ENCODE peak calls at places on chromosomes 1 and 21, in six cellular contexts. F is heart left ventricle, W is fibroblast of lung, R is stomach, Z is Panc1, T is thoracic aorta. I is an unnamed sample.
A peak's percentile ranks its signal among the peaks of the same experiment; 100 is the strongest.

GRCh38 chr1:229448373-229448772 is 14.5 kb upstream of the ACTA1 start:
- DNase-seq in F (no peak), W (no peak), R (no peak), Z (no peak), T (no peak), I (no peak)

GRCh38 chr1:232059726-232060360 is 433.3 kb downstream of the DISC1 start:
- DNase-seq in F (no peak), W (no peak), R (no peak), Z (no peak), T (no peak), I (no peak)

GRCh38 chr1:3671371-3672180 is 19.3 kb downstream of the TP73 start:
- DNase-seq in F (no peak), W (no peak), R (no peak), Z (no peak), T (no peak), I (no peak)

GRCh38 chr1:147749792-147750191 is 10.6 kb downstream of the GJA5 start:
- DNase-seq in F (no peak), W (no peak), R (no peak), Z (no peak), T (no peak), I (no peak)

GRCh38 chr1:69858534-69858933 is 290.8 kb downstream of the LRRC7 start:
- DNase-seq in F (no peak), W (no peak), R (no peak), Z (no peak), T (no peak), I (no peak)

GRCh38 chr1:115069186-115069585 is 20.1 kb downstream of the TSPAN2 start:
- DNase-seq in F (no peak), W (peak; percentile 83), R (no peak), Z (no peak), T (no peak), I (no peak)

GRCh38 chr21:32122082-32122481 is 156.8 kb downstream of the MIS18A start:
- DNase-seq in F (no peak), W (no peak), R (no peak), Z (no peak), T (no peak), I (no peak)

GRCh38 chr1:228060458-228061190 is 21.9 kb upstream of the ARF1 start:
- DNase-seq in F (no peak), W (peak; percentile 23), R (peak; percentile 47), Z (no peak), T (no peak), I (no peak)

GRCh38 chr1:119587328-119587727 is 60.7 kb downstream of the ZNF697 start:
- DNase-seq in F (no peak), W (peak; percentile 71), R (no peak), Z (no peak), T (no peak), I (peak; percentile 39)

GRCh38 chr1:199685369-199685768 is 342.1 kb upstream of the NR5A2 start:
- DNase-seq in F (no peak), W (peak; percentile 86), R (no peak), Z (peak; percentile 32), T (no peak), I (peak; percentile 60)

GRCh38 chr1:59484090-59484489 is 187.2 kb downstream of the FGGY start:
- DNase-seq in F (no peak), W (peak; percentile 96), R (no peak), Z (peak; percentile 61), T (no peak), I (peak; percentile 86)

GRCh38 chr1:56464294-56464693 is 115.1 kb downstream of the PLPP3 start:
- DNase-seq in F (no peak), W (peak; percentile 37), R (no peak), Z (no peak), T (no peak), I (no peak)

GRCh38 chr1:32705516-32705915 is 2.9 kb upstream of the SYNC start:
- DNase-seq in F (no peak), W (no peak), R (no peak), Z (no peak), T (no peak), I (no peak)

GRCh38 chr1:25247024-25247828 is at the start of gene RSRP1:
- DNase-seq in F (peak; percentile 100), W (peak; percentile 95), R (peak; percentile 99), Z (peak; percentile 87), T (peak; percentile 99), I (peak; percentile 98)

GRCh38 chr1:216175714-216176113 is 247.5 kb downstream of the USH2A start:
- DNase-seq in F (no peak), W (no peak), R (no peak), Z (no peak), T (no peak), I (no peak)

GRCh38 chr1:22471078-22471477 is 19.4 kb downstream of the ZBTB40 start:
- DNase-seq in F (peak; percentile 62), W (peak; percentile 73), R (peak; percentile 71), Z (no peak), T (no peak), I (peak; percentile 64)

DNA sequence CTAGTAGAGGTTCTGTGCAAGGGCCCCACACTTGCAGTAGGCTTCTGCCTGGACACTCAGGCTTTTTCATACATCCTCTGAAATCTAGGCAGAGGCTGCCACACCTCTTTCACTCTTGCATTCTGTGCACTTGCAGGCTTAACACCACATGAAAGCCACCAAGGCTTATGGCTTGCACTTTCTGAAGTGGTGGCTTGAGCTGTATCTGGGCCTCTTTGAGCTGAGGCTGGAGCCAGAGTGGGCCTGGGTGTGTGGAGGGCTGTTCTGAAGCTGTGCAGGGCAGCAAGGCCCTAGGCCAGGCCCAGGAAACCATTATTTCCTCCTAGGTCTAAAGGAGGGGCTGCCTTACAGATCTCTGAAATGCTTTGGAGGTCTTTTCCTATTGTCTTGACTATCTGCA is 66.2 kb downstream of the TYW3 start:
- DNase-seq in F (no peak), W (no peak), R (no peak), Z (no peak), T (no peak), I (no peak)
- TF ChIP-seq CTCF in F (no peak), W (no peak), R (no peak), Z (no peak), T (no peak), I (no peak)

GRCh38 chr1:165235777-165236285 is 120.7 kb downstream of the LMX1A start:
- DNase-seq in F (no peak), W (no peak), R (no peak), Z (no peak), T (no peak), I (no peak)
- H3K4me3 ChIP-seq in F (peak overlapping the region; percentile 46), W (peak overlapping the region; percentile 4), R (peak overlapping the region; percentile 40), Z (peak overlapping the region; percentile 24), T (peak overlapping the region; percentile 63), I (no peak overlapping the region)

GRCh38 chr1:158496379-158496778 is 24.4 kb downstream of the OR10R2 start:
- DNase-seq in F (no peak), W (no peak), R (no peak), Z (no peak), T (no peak), I (peak; percentile 21)
- TF ChIP-seq CTCF in F (peak; percentile 19), W (no peak), R (no peak), Z (peak; percentile 6), T (no peak), I (peak; percentile 19)

GRCh38 chr21:39086547-39086946 is 96.7 kb downstream of the PSMG1 start:
- DNase-seq in F (no peak), W (no peak), R (no peak), Z (no peak), T (no peak), I (no peak)

GRCh38 chr21:39087976-39088370 is 95.3 kb downstream of the PSMG1 start:
- DNase-seq in F (no peak), W (no peak), R (no peak), Z (no peak), T (no peak), I (no peak)

GRCh38 chr21:39085843-39086415 is 97.3 kb downstream of the PSMG1 start:
- DNase-seq in F (no peak), W (no peak), R (no peak), Z (no peak), T (no peak), I (no peak)

GRCh38 chr21:39088831-39089380 is 94.3 kb downstream of the PSMG1 start:
- DNase-seq in F (peak; percentile 56), W (peak; percentile 76), R (no peak), Z (no peak), T (no peak), I (peak; percentile 85)

DNA sequence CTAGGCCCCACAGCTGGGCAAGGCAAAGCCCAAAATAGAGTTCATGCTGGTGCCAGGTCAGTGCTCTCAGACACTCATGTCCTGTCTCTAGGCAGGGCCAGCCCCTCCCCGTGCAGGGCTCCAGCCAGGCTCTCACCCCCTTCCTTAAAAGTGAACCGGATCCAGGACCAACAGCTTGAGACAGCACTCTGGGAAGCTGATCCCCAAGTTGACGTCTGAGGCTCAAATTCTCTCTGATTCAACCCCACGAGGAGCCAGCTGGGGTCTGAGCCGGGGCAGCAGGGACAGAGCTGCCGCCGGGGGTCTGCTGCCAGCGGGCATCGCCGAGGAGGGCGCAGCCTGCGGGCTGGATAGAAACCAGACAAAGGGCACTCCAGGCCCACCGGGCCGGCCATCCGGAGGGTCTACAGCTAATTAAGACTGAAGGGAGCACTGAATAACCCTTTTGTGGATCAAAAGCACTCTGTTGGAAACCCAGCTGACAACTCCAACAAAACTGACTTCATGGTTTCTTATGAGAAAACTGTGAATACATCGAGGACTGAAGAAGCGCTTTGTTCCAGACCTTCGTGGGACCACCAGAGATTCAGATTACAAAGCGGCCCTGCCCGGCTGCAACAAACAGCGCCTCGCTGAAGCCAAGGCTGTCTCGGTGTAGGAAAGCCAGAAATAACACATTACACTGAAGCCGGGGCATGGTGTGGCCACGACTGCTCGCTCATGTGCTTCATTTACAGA is 95.8 kb downstream of the PSMG1 start:
- DNase-seq in F (peak; percentile 77), W (peak; percentile 24), R (no peak), Z (no peak), T (no peak), I (no peak)
- H3K4me3 ChIP-seq in F (peak overlapping the region; percentile 22), W (no peak overlapping the region), R (no peak overlapping the region), Z (no peak overlapping the region), T (peak overlapping the region; percentile 27), I (no peak overlapping the region)

GRCh38 chr21:29534448-29534847 is 235.7 kb downstream of the BACH1 start:
- DNase-seq in F (no peak), W (no peak), R (no peak), Z (no peak), T (no peak), I (no peak)
- TF ChIP-seq CTCF in F (no peak), W (no peak), R (no peak), Z (no peak), T (no peak), I (no peak)

GRCh38 chr1:212952596-212952995 is 2.3 kb downstream of the VASH2 start:
- DNase-seq in F (no peak), W (no peak), R (no peak), Z (no peak), T (no peak), I (no peak)
- H3K4me3 ChIP-seq in F (no peak overlapping the region), W (no peak overlapping the region), R (no peak overlapping the region), Z (no peak overlapping the region), T (no peak overlapping the region), I (no peak overlapping the region)